ENCODE peak calls at places on chromosomes 7 and 10, in four cellular contexts. J is HepG2, D is H1, V is GM12878. K is an unnamed sample.
A peak's percentile ranks its signal among the peaks of the same experiment; 100 is the strongest.

GRCh38 chr10:30820282-30820991 is 190.9 kb upstream of the LYZL2 start:
- DNase-seq in J (no peak), D (no peak), V (no peak), K (no peak)

GRCh38 chr7:155743197-155743596 is 69.1 kb downstream of the SHH start:
- DNase-seq in V (no peak), D (no peak), J (no peak), K (no peak)

GRCh38 chr10:944034-944831 is 12.7 kb upstream of the LARP4B start:
- DNase-seq in V (no peak), J (no peak), D (no peak), K (no peak)

GRCh38 chr7:111091623-111092370 is 870 bp downstream of the LRRN3 start:
- DNase-seq in J (no peak), D (no peak), V (no peak), K (no peak)

GRCh38 chr10:59622320-59622901 is 87.2 kb downstream of the SLC16A9 start:
- DNase-seq in D (peak; percentile 63), J (peak; percentile 41), V (no peak), K (peak; percentile 35)

GRCh38 chr10:76305930-76306612 is 874.6 kb downstream of the LRMDA start:
- DNase-seq in V (no peak), D (no peak), J (no peak), K (no peak)

GRCh38 chr10:48814933-48815332 is 124.7 kb downstream of the LRRC18 start:
- DNase-seq in D (no peak), V (no peak), J (no peak), K (no peak)

GRCh38 chr7:141280100-141280499 is 206.2 kb downstream of the TMEM178B start:
- DNase-seq in V (no peak), D (no peak), J (no peak), K (no peak)

GRCh38 chr7:15921576-15921975 is 235.1 kb upstream of the MEOX2 start:
- DNase-seq in V (no peak), J (no peak), D (no peak), K (no peak)

GRCh38 chr7:85619236-85619635 is 432.4 kb upstream of the SEMA3D start:
- DNase-seq in D (no peak), J (no peak), V (no peak), K (no peak)

DNA sequence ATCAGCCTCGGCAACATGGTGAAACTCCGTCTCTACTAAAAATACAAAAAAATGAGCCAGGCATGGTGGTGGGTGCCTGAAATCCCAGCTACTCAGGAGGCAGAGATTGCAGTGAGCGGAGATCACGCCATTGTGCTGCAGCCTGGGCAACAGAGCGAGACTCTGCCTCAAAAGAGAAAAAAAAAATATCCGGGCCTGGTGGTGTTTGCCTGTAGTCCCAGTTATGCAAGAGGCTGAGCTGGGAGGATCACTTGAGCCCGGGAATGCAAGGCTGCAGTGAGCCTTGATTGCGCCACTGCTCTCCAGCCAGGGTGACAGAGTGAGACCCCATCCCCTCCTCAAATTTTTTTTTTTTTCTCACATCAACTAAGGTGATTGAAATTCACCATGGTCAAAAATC is 42.8 kb downstream of the CDC123 start:
- DNase-seq in V (no peak), D (no peak), J (peak; percentile 83), K (no peak)
- H3K4me1 ChIP-seq in V (peaks cover 28% of the 10 kb centered on the region), D (no peaks in the 10 kb centered on the region), J (peaks cover 51% of the 10 kb centered on the region), K (no peaks in the 10 kb centered on the region)

DNA sequence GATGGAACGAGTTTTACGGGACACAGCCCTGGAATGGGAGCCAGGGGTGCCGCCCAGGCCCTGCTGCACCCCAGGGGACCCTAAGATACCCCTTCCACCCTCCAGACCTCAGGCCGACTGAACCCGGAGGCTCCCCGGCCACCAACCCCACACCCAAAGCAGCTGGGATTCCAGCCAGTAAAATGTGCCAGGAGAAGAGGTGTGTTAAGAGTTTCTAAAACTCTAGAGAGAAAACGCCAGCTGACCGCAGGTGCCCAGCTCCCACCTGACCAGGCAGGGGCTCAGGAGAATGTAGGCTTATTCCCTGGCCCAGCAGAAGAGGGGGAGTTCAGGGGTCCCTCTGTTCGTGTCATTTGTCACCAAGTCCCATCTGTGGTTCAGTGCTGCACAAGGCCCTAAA is 17.5 kb downstream of the NUDT1 start:
- DNase-seq in D (no peak), J (no peak), V (no peak), K (no peak)
- TF ChIP-seq SUZ12 in D (no peak), J (no peak), V (no peak), K (no peak)

DNA sequence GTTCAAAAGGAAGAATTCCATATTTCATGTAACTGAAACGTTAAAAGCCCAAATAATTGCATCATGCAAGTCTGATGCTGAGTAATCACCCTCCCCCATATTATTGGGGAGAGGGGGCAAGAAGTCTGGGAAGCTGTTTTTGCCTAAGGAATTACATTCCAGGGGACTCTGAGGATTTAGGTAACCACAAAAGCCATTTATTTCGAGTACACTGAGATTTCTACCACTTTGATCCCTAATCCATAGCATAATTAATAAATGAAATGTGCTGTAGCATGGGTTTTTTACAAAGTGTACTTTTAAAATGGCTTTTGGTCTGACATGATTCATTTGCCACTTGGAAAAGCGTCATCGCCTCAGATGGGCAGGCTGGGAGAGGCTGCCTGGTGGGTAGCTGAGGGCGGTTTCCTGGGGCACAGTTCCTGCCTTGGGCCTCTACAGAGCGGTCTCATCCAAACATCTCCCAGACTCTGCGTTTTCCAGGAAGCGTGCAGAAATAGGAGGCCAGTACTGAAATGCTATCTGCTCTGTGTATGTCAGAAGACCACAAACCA is 106.5 kb downstream of the TCF7L2 start:
- DNase-seq in J (no peak), V (no peak), D (no peak), K (no peak)
- TF ChIP-seq ZNF274 in J (no peak), V (no peak), D (no peak), K (no peak)

GRCh38 chr10:101221479-101222246 is 7.6 kb downstream of the LBX1 start:
- DNase-seq in J (no peak), V (no peak), D (no peak), K (no peak)

GRCh38 chr10:101224060-101224909 is 5.0 kb downstream of the LBX1 start:
- DNase-seq in J (no peak), V (no peak), D (no peak), K (no peak)

GRCh38 chr10:101222247-101222531 is 7.1 kb downstream of the LBX1 start:
- DNase-seq in D (no peak), J (no peak), V (no peak), K (no peak)

GRCh38 chr10:101223274-101224059 is 5.8 kb downstream of the LBX1 start:
- DNase-seq in V (no peak), D (peak; percentile 72), J (no peak), K (no peak)

GRCh38 chr10:101222683-101223273 is 6.5 kb downstream of the LBX1 start:
- DNase-seq in D (no peak), J (no peak), V (no peak), K (no peak)
- H3K4me1 ChIP-seq in D (peaks cover 3% of the 10 kb centered on the region), J (peaks cover 12% of the 10 kb centered on the region), V (no peaks in the 10 kb centered on the region), K (peaks cover 7% of the 10 kb centered on the region)

DNA sequence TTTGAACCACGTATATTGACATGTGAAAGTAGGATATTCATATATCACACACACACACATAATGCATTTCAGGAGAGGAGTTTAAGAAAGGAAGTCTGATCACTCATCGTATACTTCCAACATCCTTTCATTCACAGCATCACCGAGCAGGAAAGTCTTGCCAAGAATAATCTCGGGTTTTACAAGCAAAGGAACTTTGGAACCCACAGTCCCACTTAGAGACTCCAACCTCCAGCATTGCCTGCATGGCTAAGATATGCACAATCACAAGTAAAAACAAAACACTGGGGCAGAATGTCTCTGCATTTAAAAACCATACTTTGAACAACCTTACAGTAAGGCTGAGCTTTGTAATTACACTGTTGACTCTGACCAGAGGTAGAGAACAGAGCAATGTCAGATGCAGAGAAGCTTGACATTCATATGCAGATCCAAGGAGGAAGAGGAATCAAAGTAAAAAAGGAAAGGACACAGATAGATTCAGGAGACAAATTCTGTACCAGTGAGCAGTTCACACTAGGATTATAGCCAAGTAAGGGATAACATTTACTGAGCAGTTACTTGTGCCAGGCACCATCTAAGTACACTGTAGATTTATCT is 14.8 kb downstream of the THSD7A start:
- DNase-seq in J (no peak), D (no peak), V (no peak), K (no peak)
- TF ChIP-seq SUZ12 in J (no peak), D (no peak), V (no peak), K (no peak)

K was measured in NT2/D1.